ENCODE peak calls at places on chromosomes 13 and 19, in nine cellular contexts. H, Q, L, C, B, A, K, D and Y are unnamed samples.

GRCh38 chr13:72726721-72727416 is 560 bp downstream of the MZT1 start:
- DNase-seq in H (peak), Q (peak), L (no peak), C (peak), B (peak), A (peak), K (peak), D (no peak), Y (peak)

GRCh38 chr13:74695021-74695800 is 561.0 kb upstream of the KLF12 start:
- DNase-seq in H (no peak), Q (no peak), L (no peak), C (no peak), B (no peak), A (no peak), K (no peak), D (no peak), Y (no peak)

GRCh38 chr13:100707818-100708740 is 33.5 kb upstream of the TMTC4 start:
- DNase-seq in H (no peak), Q (no peak), L (no peak), C (no peak), B (no peak), A (no peak), K (no peak), D (no peak), Y (no peak)

GRCh38 chr13:52022355-52022754 is 2.1 kb upstream of the UTP14C start:
- DNase-seq in H (no peak), Q (no peak), L (no peak), C (no peak), B (no peak), A (no peak), K (no peak), D (no peak), Y (no peak)

GRCh38 chr13:99658266-99658991 is 157.2 kb downstream of the TM9SF2 start:
- DNase-seq in H (peak), Q (peak), L (no peak), C (peak), B (peak), A (peak), K (peak), D (peak), Y (peak)

GRCh38 chr13:103022328-103022727 is 43.9 kb downstream of the SLC10A2 start:
- DNase-seq in H (no peak), Q (no peak), L (no peak), C (no peak), B (no peak), A (no peak), K (no peak), D (no peak), Y (no peak)

GRCh38 chr13:52162279-52163101 is 3.1 kb upstream of the NEK3 start:
- DNase-seq in H (no peak), Q (no peak), L (no peak), C (no peak), B (no peak), A (no peak), K (no peak), D (no peak), Y (peak)

GRCh38 chr13:82506805-82507404 is 1375.4 kb downstream of the SLITRK1 start:
- DNase-seq in H (no peak), Q (no peak), L (no peak), C (no peak), B (no peak), A (no peak), K (no peak), D (no peak), Y (no peak)

GRCh38 chr13:47933688-47934011 is 67.4 kb downstream of the SUCLA2 start:
- DNase-seq in H (no peak), Q (peak), L (no peak), C (no peak), B (no peak), A (no peak), K (no peak), D (no peak), Y (no peak)

GRCh38 chr13:80825276-80825675 is 484.4 kb upstream of the SPRY2 start:
- DNase-seq in H (no peak), Q (no peak), L (no peak), C (no peak), B (no peak), A (no peak), K (no peak), D (no peak), Y (no peak)

GRCh38 chr13:73189365-73189764 is 130.6 kb downstream of the KLF5 start:
- DNase-seq in H (no peak), Q (no peak), L (no peak), C (no peak), B (no peak), A (no peak), K (no peak), D (no peak), Y (no peak)

GRCh38 chr19:3722443-3723109 is 14.4 kb downstream of the TJP3 start:
- DNase-seq in H (no peak), Q (no peak), L (no peak), C (no peak), B (no peak), A (no peak), K (no peak), D (no peak), Y (no peak)

GRCh38 chr19:2554856-2555255 is 78.9 kb downstream of the GADD45B start:
- DNase-seq in H (no peak), Q (peak), L (no peak), C (no peak), B (no peak), A (no peak), K (no peak), D (no peak), Y (no peak)

GRCh38 chr19:20359933-20360720 is 193.1 kb downstream of the ZNF486 start:
- DNase-seq in H (no peak), Q (no peak), L (no peak), C (no peak), B (peak), A (no peak), K (no peak), D (peak), Y (no peak)

GRCh38 chr13:113802090-113802531 is 43.1 kb downstream of the TMEM255B start:
- DNase-seq in H (no peak), Q (peak), L (no peak), C (no peak), B (peak), A (no peak), K (peak), D (peak), Y (peak)

GRCh38 chr19:1355258-1355973 is 28.3 kb upstream of the NDUFS7 start:
- DNase-seq in H (no peak), Q (no peak), L (no peak), C (no peak), B (no peak), A (no peak), K (no peak), D (no peak), Y (no peak)

GRCh38 chr13:38002596-38002995 is 133.0 kb upstream of the TRPC4 start:
- DNase-seq in H (no peak), Q (no peak), L (no peak), C (no peak), B (no peak), A (no peak), K (no peak), D (no peak), Y (no peak)

GRCh38 chr13:33606692-33607091 is 211.3 kb upstream of the RFC3 start:
- DNase-seq in H (no peak), Q (no peak), L (no peak), C (no peak), B (no peak), A (no peak), K (no peak), D (peak), Y (peak)

GRCh38 chr19:45670670-45671453 is 2.8 kb downstream of the GIPR start:
- DNase-seq in H (peak), Q (peak), L (no peak), C (no peak), B (peak), A (peak), K (peak), D (peak), Y (peak)

GRCh38 chr13:23348270-23349126 is 85.0 kb downstream of the SACS start:
- DNase-seq in H (no peak), Q (peak), L (no peak), C (no peak), B (no peak), A (no peak), K (no peak), D (no peak), Y (no peak)

GRCh38 chr19:37963190-37963947 is 56.4 kb downstream of the SIPA1L3 start:
- DNase-seq in H (no peak), Q (peak), L (no peak), C (no peak), B (no peak), A (no peak), K (no peak), D (no peak), Y (no peak)

GRCh38 chr13:40876020-40876738 is 86.8 kb downstream of the SLC25A15 start:
- DNase-seq in H (no peak), Q (no peak), L (no peak), C (no peak), B (no peak), A (no peak), K (no peak), D (no peak), Y (no peak)

GRCh38 chr19:6273701-6274601 is 5.8 kb downstream of the MLLT1 start:
- DNase-seq in H (no peak), Q (peak), L (no peak), C (no peak), B (no peak), A (no peak), K (peak), D (no peak), Y (no peak)

GRCh38 chr13:80054806-80055205 is 286.1 kb downstream of the SPRY2 start:
- DNase-seq in H (no peak), Q (peak), L (no peak), C (no peak), B (no peak), A (no peak), K (no peak), D (no peak), Y (no peak)

GRCh38 chr19:1492474-1493006 is 1.6 kb downstream of the REEP6 start:
- DNase-seq in H (no peak), Q (no peak), L (no peak), C (no peak), B (no peak), A (no peak), K (peak), D (no peak), Y (no peak)